ENCODE peak calls at places on chromosomes 6 and 20, in seven cellular contexts. D, P, R, L, S, G and K are unnamed samples.

GRCh38 chr6:75419408-75419807 is 74.2 kb downstream of the FILIP1 start:
- DNase-seq in D (no peak), P (no peak), R (no peak), L (no peak), S (no peak), G (no peak), K (no peak)

GRCh38 chr20:57573176-57573575 is 12.3 kb downstream of the PCK1 start:
- DNase-seq in D (no peak), P (no peak), R (no peak), L (no peak), S (no peak), G (no peak), K (no peak)

GRCh38 chr6:1290805-1291204 is 21.1 kb upstream of the FOXQ1 start:
- DNase-seq in D (no peak), P (no peak), R (no peak), L (no peak), S (no peak), G (no peak), K (no peak)

GRCh38 chr6:22099241-22099640 is 197.6 kb downstream of the PRL start:
- DNase-seq in D (no peak), P (no peak), R (no peak), L (no peak), S (no peak), G (no peak), K (no peak)

GRCh38 chr6:52317841-52318581 is 33.5 kb upstream of the MCM3 start:
- DNase-seq in D (no peak), P (no peak), R (no peak), L (no peak), S (peak; percentile 35), G (peak; percentile 42), K (no peak)

GRCh38 chr6:163010145-163010544 is 282.4 kb downstream of the PACRG start:
- DNase-seq in D (no peak), P (no peak), R (no peak), L (no peak), S (no peak), G (no peak), K (no peak)

GRCh38 chr6:33177552-33178446 is 14.5 kb downstream of the COL11A2 start:
- DNase-seq in D (no peak), P (no peak), R (no peak), L (no peak), S (no peak), G (no peak), K (no peak)

GRCh38 chr6:159044899-159045727 is at the start of gene TAGAP:
- DNase-seq in D (no peak), P (no peak), R (peak; percentile 66), L (peak; percentile 78), S (no peak), G (no peak), K (peak; percentile 74)

GRCh38 chr6:16337280-16337975 is 99.0 kb downstream of the GMPR start:
- DNase-seq in D (no peak), P (no peak), R (peak; percentile 77), L (no peak), S (no peak), G (peak; percentile 99), K (no peak)

GRCh38 chr6:37952027-37952426 is 132.5 kb downstream of the ZFAND3 start:
- DNase-seq in D (no peak), P (no peak), R (no peak), L (no peak), S (no peak), G (no peak), K (no peak)

GRCh38 chr6:139635401-139636130 is 261.1 kb upstream of the CITED2 start:
- DNase-seq in D (no peak), P (no peak), R (no peak), L (no peak), S (peak; percentile 66), G (no peak), K (no peak)

GRCh38 chr20:22495789-22496188 is 88.6 kb downstream of the FOXA2 start:
- DNase-seq in D (no peak), P (no peak), R (no peak), L (no peak), S (no peak), G (no peak), K (no peak)

GRCh38 chr20:62914970-62915457 is 11.3 kb downstream of the DIDO1 start:
- DNase-seq in D (peak; percentile 58), P (peak; percentile 42), R (no peak), L (no peak), S (peak; percentile 46), G (peak; percentile 66), K (no peak)

GRCh38 chr20:10651227-10651990 is 22.4 kb downstream of the JAG1 start:
- DNase-seq in D (no peak), P (no peak), R (no peak), L (no peak), S (no peak), G (peak; percentile 72), K (no peak)

GRCh38 chr20:51807864-51808263 is 5.5 kb upstream of the SALL4 start:
- DNase-seq in D (no peak), P (no peak), R (no peak), L (no peak), S (no peak), G (no peak), K (no peak)

GRCh38 chr6:50998905-50999304 is 180.2 kb downstream of the TFAP2B start:
- DNase-seq in D (no peak), P (no peak), R (no peak), L (no peak), S (no peak), G (no peak), K (no peak)

GRCh38 chr6:124956018-124956417 is 6.2 kb upstream of the RNF217 start:
- DNase-seq in D (no peak), P (no peak), R (no peak), L (no peak), S (peak; percentile 51), G (no peak), K (no peak)

GRCh38 chr6:150008588-150008987 is 16.7 kb downstream of the RAET1L start:
- DNase-seq in D (no peak), P (no peak), R (no peak), L (no peak), S (no peak), G (no peak), K (no peak)

GRCh38 chr6:100271625-100272024 is 193.1 kb downstream of the SIM1 start:
- DNase-seq in D (no peak), P (peak; percentile 28), R (no peak), L (no peak), S (no peak), G (no peak), K (no peak)

GRCh38 chr20:55269913-55270312 is 735.4 kb downstream of the CBLN4 start:
- DNase-seq in D (no peak), P (no peak), R (no peak), L (no peak), S (peak; percentile 50), G (no peak), K (no peak)

GRCh38 chr6:89970609-89971337 is 76.5 kb downstream of the GJA10 start:
- DNase-seq in D (peak; percentile 36), P (peak; percentile 64), R (no peak), L (no peak), S (peak; percentile 45), G (peak; percentile 65), K (no peak)
- TF ChIP-seq CTCF in D (peak; percentile 42), P (peak; percentile 65), R (peak; percentile 25), L (peak; percentile 30), S (peak; percentile 64), G (peak; percentile 41), K (peak; percentile 39)

DNA sequence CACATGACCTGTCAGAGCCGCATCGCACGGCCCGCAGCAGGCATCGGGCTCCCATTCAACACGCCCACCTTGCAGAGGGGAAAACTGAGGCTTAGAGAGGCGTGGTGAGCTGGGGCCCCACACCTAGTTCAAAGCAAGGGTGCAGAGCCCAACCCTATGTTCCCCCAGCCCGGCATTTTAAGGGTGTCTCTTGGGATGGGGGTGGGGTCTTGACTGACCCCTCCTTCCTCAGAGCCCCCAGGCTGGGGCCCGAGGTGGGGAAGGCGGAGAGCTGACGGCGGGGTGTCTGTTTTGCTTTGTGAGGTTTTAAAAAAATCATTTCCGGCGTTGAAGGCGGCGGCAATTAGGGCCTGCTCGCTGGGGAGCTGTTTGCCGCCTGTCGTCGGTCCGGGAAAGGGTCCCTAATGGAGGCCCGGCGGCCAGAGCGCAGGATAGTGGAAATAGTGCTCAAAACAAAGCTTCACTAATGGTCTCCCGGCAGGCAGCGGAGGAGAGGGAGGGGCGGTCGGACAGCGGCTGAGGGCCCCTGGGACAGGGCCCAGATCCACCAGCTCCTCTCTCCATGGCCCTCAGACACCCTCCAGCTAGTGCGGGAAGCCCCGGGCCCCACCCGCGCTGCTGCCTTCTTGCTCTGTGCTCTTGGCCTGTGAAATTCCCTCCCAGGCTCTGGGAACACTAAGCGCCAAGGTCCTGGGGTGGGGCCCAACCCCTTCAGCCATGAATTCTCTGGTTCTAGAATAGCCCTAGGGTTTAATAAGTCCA is 11.9 kb downstream of the VSTM2L start:
- DNase-seq in D (peak; percentile 61), P (peak; percentile 76), R (no peak), L (peak; percentile 38), S (no peak), G (no peak), K (peak; percentile 34)
- TF ChIP-seq CTCF in D (no peak), P (no peak), R (no peak), L (no peak), S (no peak), G (no peak), K (no peak)

DNA sequence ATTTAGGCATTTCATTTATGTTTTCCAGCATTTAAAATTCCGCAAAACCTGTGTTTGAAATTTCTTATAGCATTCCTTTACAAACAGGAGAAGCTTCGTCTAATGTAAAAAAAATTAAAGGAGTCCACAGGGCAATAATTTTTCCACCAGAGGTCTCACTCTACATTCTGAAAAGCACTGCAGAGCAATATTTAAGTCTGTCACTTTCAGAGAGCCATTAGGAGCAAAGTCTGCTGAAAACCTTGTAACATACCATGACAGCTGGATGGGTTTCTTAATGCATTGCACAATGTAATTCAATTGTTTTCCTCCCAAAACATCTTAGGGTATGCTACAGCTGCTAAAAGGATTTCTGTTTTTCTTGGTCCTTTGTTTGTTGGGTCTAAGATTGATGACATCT is 18.0 kb downstream of the BAG2 start:
- DNase-seq in D (no peak), P (no peak), R (no peak), L (no peak), S (peak; percentile 3), G (peak; percentile 78), K (no peak)
- TF ChIP-seq CTCF in D (no peak), P (peak; percentile 58), R (no peak), L (no peak), S (peak; percentile 37), G (peak; percentile 45), K (no peak)

GRCh38 chr6:129134535-129134934 is 251.6 kb downstream of the LAMA2 start:
- DNase-seq in D (no peak), P (no peak), R (no peak), L (no peak), S (no peak), G (peak; percentile 55), K (no peak)
- TF ChIP-seq CTCF in D (no peak), P (no peak), R (no peak), L (no peak), S (peak; percentile 30), G (no peak), K (no peak)

DNA sequence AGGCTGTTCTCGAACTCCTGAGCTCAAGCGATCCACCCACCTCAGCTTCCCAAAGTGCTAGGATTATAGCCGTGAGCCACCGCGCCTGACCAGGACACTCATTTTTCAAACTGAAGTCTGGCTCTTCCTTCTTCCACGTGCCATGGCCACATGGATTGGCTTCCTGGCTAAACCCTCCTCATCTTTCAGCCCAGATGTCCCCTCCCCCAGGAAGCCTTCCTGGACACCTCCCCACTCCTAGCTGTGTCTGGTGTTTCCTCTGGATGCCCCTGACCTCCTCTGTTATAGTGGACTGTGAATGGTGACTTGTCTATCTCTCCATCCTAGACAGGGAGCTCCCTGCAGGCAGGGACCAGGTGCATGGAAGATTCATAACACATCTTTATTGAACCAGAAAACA is 57.2 kb downstream of the RIPOR3 start:
- DNase-seq in D (no peak), P (no peak), R (no peak), L (no peak), S (no peak), G (no peak), K (no peak)
- TF ChIP-seq CTCF in D (no peak), P (no peak), R (no peak), L (no peak), S (no peak), G (no peak), K (no peak)